ENCODE peak calls at places on chromosome 4, in eight cellular contexts. B is dorsolateral prefrontal cortex; F is breast epithelium; J is naive thymus-derived CD4-positive, alpha-beta T cell; N is activated T-cell treated with anti-CD3 and anti-CD28 coated beads for 4 hours; R is aorta; O is NCI-H748 treated with DMSO at 0.1 percent for 48 hours; V is AG04450. A is an unnamed sample.

GRCh38 chr4:183969596-183969995 is 64.5 kb downstream of the STOX2 start:
- DNase-seq in R (no peak), O (no peak), B (no peak), J (no peak), F (no peak), V (no peak), N (no peak), A (no peak)

GRCh38 chr4:1226167-1226514 is 22.8 kb downstream of the CTBP1 start:
- DNase-seq in R (no peak), F (no peak), J (no peak), O (no peak), N (no peak), V (no peak), B (no peak), A (no peak)

GRCh38 chr4:136012250-136012649 is 1520.0 kb downstream of the PCDH18 start:
- DNase-seq in N (no peak), V (no peak), R (no peak), F (no peak), B (no peak), O (no peak), J (no peak), A (no peak)

GRCh38 chr4:127249066-127249766 is 383.5 kb upstream of the INTU start:
- DNase-seq in O (no peak), J (no peak), F (no peak), V (no peak), N (no peak), R (no peak), B (no peak), A (no peak)

GRCh38 chr4:157048248-157048647 is 27.7 kb upstream of the GLRB start:
- DNase-seq in J (no peak), N (no peak), O (no peak), F (no peak), R (peak; percentile 60), V (peak; percentile 67), B (no peak), A (no peak)

GRCh38 chr4:96354036-96354712 is 514.3 kb downstream of the PDHA2 start:
- DNase-seq in B (no peak), F (no peak), N (no peak), J (no peak), V (no peak), R (no peak), O (no peak), A (no peak)

GRCh38 chr4:76308548-76308947 is 2.0 kb downstream of the STBD1 start:
- DNase-seq in O (no peak), N (no peak), F (no peak), B (no peak), J (no peak), V (no peak), R (no peak), A (no peak)

GRCh38 chr4:76607266-76607799 is 172.3 kb downstream of the SHROOM3 start:
- DNase-seq in V (no peak), O (no peak), B (no peak), N (no peak), R (no peak), F (no peak), J (no peak), A (no peak)

GRCh38 chr4:31045724-31046318 is 325.7 kb downstream of the PCDH7 start:
- DNase-seq in O (peak; percentile 47), J (no peak), F (no peak), V (no peak), B (no peak), R (no peak), N (no peak), A (no peak)

GRCh38 chr4:120561648-120562047 is 360.9 kb downstream of the PRDM5 start:
- DNase-seq in O (no peak), B (no peak), J (no peak), F (no peak), V (no peak), R (no peak), N (no peak), A (no peak)

GRCh38 chr4:16225139-16225538 is 1.1 kb downstream of the TAPT1 start:
- DNase-seq in R (no peak), J (peak; percentile 27), N (no peak), O (no peak), F (no peak), V (no peak), B (no peak), A (no peak)